ENCODE peak calls at places on chromosomes 1 and 21, in ten cellular contexts. E, I, Z, P, G, H, C, W, S and B are unnamed samples.

GRCh38 chr1:35708179-35708891 is 10.3 kb downstream of the C1orf216 start:
- DNase-seq in E (no peak), I (no peak), Z (no peak), P (no peak), G (no peak), H (no peak), C (no peak), W (no peak), S (no peak), B (no peak)

GRCh38 chr1:2955652-2956051 is 65.6 kb upstream of the ACTRT2 start:
- DNase-seq in E (no peak), I (no peak), Z (no peak), P (no peak), G (no peak), H (no peak), C (no peak), W (peak), S (no peak), B (no peak)

GRCh38 chr21:20591294-20591693 is 406.9 kb upstream of the NCAM2 start:
- DNase-seq in E (no peak), I (no peak), Z (no peak), P (no peak), G (no peak), H (no peak), C (no peak), W (no peak), S (no peak), B (no peak)

GRCh38 chr1:227944931-227945890 is 2.5 kb downstream of the WNT9A start:
- DNase-seq in E (no peak), I (peak), Z (peak), P (no peak), G (no peak), H (peak), C (no peak), W (peak), S (no peak), B (peak)

GRCh38 chr1:33310702-33311101 is 10.2 kb downstream of the A3GALT2 start:
- DNase-seq in E (no peak), I (no peak), Z (no peak), P (no peak), G (no peak), H (no peak), C (no peak), W (no peak), S (no peak), B (no peak)

GRCh38 chr1:4170548-4170947 is 270.5 kb upstream of the C1orf174 start:
- DNase-seq in E (no peak), I (no peak), Z (no peak), P (no peak), G (no peak), H (no peak), C (no peak), W (peak), S (no peak), B (no peak)

GRCh38 chr21:44487831-44488230 is 32.5 kb downstream of the LRRC3 start:
- DNase-seq in E (peak), I (no peak), Z (no peak), P (no peak), G (no peak), H (no peak), C (no peak), W (no peak), S (no peak), B (no peak)

GRCh38 chr1:43354471-43354870 is 4.3 kb upstream of the CDC20 start:
- DNase-seq in E (no peak), I (no peak), Z (no peak), P (no peak), G (no peak), H (no peak), C (no peak), W (no peak), S (no peak), B (no peak)

GRCh38 chr1:223328566-223328965 is 35.4 kb downstream of the SUSD4 start:
- DNase-seq in E (no peak), I (no peak), Z (no peak), P (no peak), G (no peak), H (no peak), C (no peak), W (no peak), S (no peak), B (no peak)

GRCh38 chr1:116179398-116179797 is 68.2 kb downstream of the MAB21L3 start:
- DNase-seq in E (no peak), I (no peak), Z (no peak), P (no peak), G (peak), H (no peak), C (no peak), W (no peak), S (no peak), B (no peak)

GRCh38 chr1:150464422-150464826 is 22.8 kb upstream of the TARS2 start:
- DNase-seq in E (peak), I (peak), Z (peak), P (peak), G (peak), H (no peak), C (peak), W (peak), S (peak), B (peak)

GRCh38 chr1:56973898-56974752 is 8.3 kb upstream of the C8B start:
- DNase-seq in E (no peak), I (no peak), Z (no peak), P (no peak), G (no peak), H (no peak), C (no peak), W (no peak), S (no peak), B (no peak)

GRCh38 chr21:45695086-45695485 is 51.6 kb downstream of the PCBP3 start:
- DNase-seq in E (no peak), I (no peak), Z (no peak), P (no peak), G (no peak), H (no peak), C (no peak), W (no peak), S (no peak), B (no peak)

GRCh38 chr1:157194739-157195520 is 56.7 kb upstream of the ETV3 start:
- DNase-seq in E (no peak), I (no peak), Z (no peak), P (no peak), G (no peak), H (no peak), C (no peak), W (peak), S (no peak), B (no peak)

GRCh38 chr1:164662462-164662861 is 103.5 kb downstream of the PBX1 start:
- DNase-seq in E (no peak), I (no peak), Z (no peak), P (no peak), G (no peak), H (no peak), C (no peak), W (no peak), S (no peak), B (no peak)

GRCh38 chr1:167756760-167757405 is 35.1 kb downstream of the MPZL1 start:
- DNase-seq in E (no peak), I (no peak), Z (no peak), P (no peak), G (peak), H (no peak), C (no peak), W (no peak), S (no peak), B (no peak)

GRCh38 chr1:238738942-238739341 is 647.4 kb upstream of the CHRM3 start:
- DNase-seq in E (no peak), I (no peak), Z (no peak), P (no peak), G (no peak), H (no peak), C (no peak), W (no peak), S (no peak), B (no peak)

GRCh38 chr1:30043731-30044408 is 679.5 kb downstream of the MATN1 start:
- DNase-seq in E (no peak), I (no peak), Z (no peak), P (no peak), G (no peak), H (no peak), C (no peak), W (no peak), S (no peak), B (no peak)

GRCh38 chr1:97190326-97190725 is 468.7 kb downstream of the PTBP2 start:
- DNase-seq in E (no peak), I (no peak), Z (no peak), P (no peak), G (no peak), H (no peak), C (no peak), W (no peak), S (no peak), B (no peak)

GRCh38 chr1:18217398-18218043 is 109.9 kb downstream of the IGSF21 start:
- DNase-seq in E (no peak), I (no peak), Z (no peak), P (peak), G (peak), H (no peak), C (no peak), W (no peak), S (no peak), B (peak)

GRCh38 chr1:220235462-220235861 is 36.8 kb downstream of the RAB3GAP2 start:
- DNase-seq in E (no peak), I (no peak), Z (no peak), P (no peak), G (no peak), H (no peak), C (no peak), W (no peak), S (no peak), B (no peak)

GRCh38 chr1:107326823-107327445 is 186.1 kb downstream of the NTNG1 start:
- DNase-seq in E (no peak), I (no peak), Z (no peak), P (no peak), G (no peak), H (no peak), C (no peak), W (no peak), S (no peak), B (no peak)

GRCh38 chr1:48744032-48744431 is 32.7 kb downstream of the BEND5 start:
- DNase-seq in E (no peak), I (no peak), Z (no peak), P (no peak), G (no peak), H (no peak), C (no peak), W (no peak), S (no peak), B (no peak)

GRCh38 chr1:150567717-150568561 is 11.5 kb downstream of the MCL1 start:
- DNase-seq in E (peak), I (peak), Z (peak), P (no peak), G (peak), H (peak), C (no peak), W (peak), S (peak), B (no peak)

GRCh38 chr1:30525980-30526651 is 197.3 kb downstream of the MATN1 start:
- DNase-seq in E (no peak), I (peak), Z (no peak), P (no peak), G (no peak), H (peak), C (no peak), W (no peak), S (no peak), B (no peak)

GRCh38 chr1:62271137-62271536 is 48.1 kb downstream of the KANK4 start:
- DNase-seq in E (no peak), I (no peak), Z (no peak), P (no peak), G (no peak), H (no peak), C (no peak), W (no peak), S (no peak), B (no peak)

GRCh38 chr1:212980123-212980800 is 29.9 kb downstream of the VASH2 start:
- DNase-seq in E (no peak), I (no peak), Z (no peak), P (no peak), G (no peak), H (no peak), C (no peak), W (no peak), S (no peak), B (no peak)

GRCh38 chr1:38451541-38451993 is 405.0 kb upstream of the POU3F1 start:
- DNase-seq in E (no peak), I (no peak), Z (no peak), P (peak), G (no peak), H (no peak), C (no peak), W (no peak), S (no peak), B (no peak)

GRCh38 chr1:182185822-182186756 is 124.6 kb upstream of the ZNF648 start:
- DNase-seq in E (no peak), I (no peak), Z (no peak), P (no peak), G (no peak), H (no peak), C (peak), W (no peak), S (no peak), B (no peak)

GRCh38 chr1:22562584-22563551 is at the start of gene EPHA8:
- DNase-seq in E (no peak), I (no peak), Z (no peak), P (no peak), G (no peak), H (no peak), C (no peak), W (no peak), S (no peak), B (no peak)

GRCh38 chr1:155011437-155011907 is 8.9 kb downstream of the ZBTB7B start:
- DNase-seq in E (no peak), I (no peak), Z (no peak), P (no peak), G (no peak), H (no peak), C (no peak), W (no peak), S (peak), B (no peak)

GRCh38 chr1:161099090-161099802 is 1.1 kb downstream of the KLHDC9 start:
- DNase-seq in E (no peak), I (no peak), Z (no peak), P (no peak), G (no peak), H (no peak), C (no peak), W (no peak), S (no peak), B (no peak)

GRCh38 chr1:221845650-221846371 is 103.9 kb upstream of the DUSP10 start:
- DNase-seq in E (peak), I (peak), Z (peak), P (no peak), G (peak), H (no peak), C (no peak), W (peak), S (peak), B (no peak)

DNA sequence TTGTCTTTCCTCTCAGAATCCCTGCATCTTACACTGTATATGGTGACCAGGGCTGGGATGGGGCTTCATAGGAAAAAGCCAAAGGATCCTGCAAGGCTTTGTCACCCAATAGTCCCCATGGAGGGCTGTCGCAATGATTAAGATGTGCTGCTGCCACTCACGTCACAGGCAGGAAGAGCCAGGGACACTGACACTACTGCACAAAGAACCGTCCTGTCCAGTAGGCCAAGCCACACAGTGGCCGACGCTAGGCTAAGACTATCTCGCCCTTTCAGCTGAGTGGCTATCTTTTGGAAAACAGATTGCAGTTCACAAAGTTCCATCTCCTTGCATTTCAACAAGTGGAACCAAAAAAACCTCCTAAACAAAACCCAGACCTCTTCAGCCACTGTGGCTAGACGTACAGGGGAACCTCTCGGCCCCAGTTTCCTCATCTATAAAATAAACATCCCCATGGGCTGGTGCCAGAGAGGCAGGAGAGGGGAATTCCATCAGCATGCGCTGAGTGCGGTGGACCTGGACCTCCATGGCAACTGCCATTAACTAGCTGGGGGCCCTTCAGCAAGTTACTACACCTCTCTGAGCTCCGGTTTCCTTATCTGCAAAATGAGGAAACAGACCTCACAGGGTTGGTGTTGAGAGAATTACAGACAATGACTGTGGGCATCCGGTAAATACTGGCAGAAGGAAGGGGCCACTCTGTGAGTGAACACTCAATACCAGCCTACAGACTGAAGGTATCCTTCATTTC is 8.7 kb downstream of the CAPZB start:
- DNase-seq in E (peak), I (no peak), Z (peak), P (no peak), G (no peak), H (no peak), C (no peak), W (no peak), S (no peak), B (no peak)
- TF ChIP-seq POLR2AphosphoS5 in E (peak), I (no peak), Z (peak), P (no peak), G (no peak), H (no peak), C (no peak), W (peak), S (no peak), B (no peak)

GRCh38 chr1:6489383-6489765 is 2.1 kb downstream of the PLEKHG5 start:
- DNase-seq in E (no peak), I (no peak), Z (no peak), P (no peak), G (no peak), H (no peak), C (no peak), W (no peak), S (no peak), B (no peak)

GRCh38 chr1:6490181-6491075 is 1.0 kb downstream of the PLEKHG5 start:
- DNase-seq in E (peak), I (peak), Z (peak), P (peak), G (peak), H (no peak), C (no peak), W (no peak), S (peak), B (peak)

GRCh38 chr1:6487804-6488484 is 3.5 kb downstream of the PLEKHG5 start:
- DNase-seq in E (no peak), I (no peak), Z (no peak), P (no peak), G (no peak), H (no peak), C (no peak), W (no peak), S (no peak), B (no peak)

GRCh38 chr1:6489799-6490180 is 1.7 kb downstream of the PLEKHG5 start:
- DNase-seq in E (peak), I (peak), Z (peak), P (peak), G (peak), H (no peak), C (no peak), W (no peak), S (peak), B (peak)

GRCh38 chr1:6488602-6489382 is 2.7 kb downstream of the PLEKHG5 start:
- DNase-seq in E (no peak), I (peak), Z (no peak), P (no peak), G (peak), H (no peak), C (no peak), W (no peak), S (peak), B (no peak)
- TF ChIP-seq POLR2AphosphoS5 in E (no peak), I (no peak), Z (no peak), P (no peak), G (no peak), H (no peak), C (no peak), W (no peak), S (no peak), B (no peak)

DNA sequence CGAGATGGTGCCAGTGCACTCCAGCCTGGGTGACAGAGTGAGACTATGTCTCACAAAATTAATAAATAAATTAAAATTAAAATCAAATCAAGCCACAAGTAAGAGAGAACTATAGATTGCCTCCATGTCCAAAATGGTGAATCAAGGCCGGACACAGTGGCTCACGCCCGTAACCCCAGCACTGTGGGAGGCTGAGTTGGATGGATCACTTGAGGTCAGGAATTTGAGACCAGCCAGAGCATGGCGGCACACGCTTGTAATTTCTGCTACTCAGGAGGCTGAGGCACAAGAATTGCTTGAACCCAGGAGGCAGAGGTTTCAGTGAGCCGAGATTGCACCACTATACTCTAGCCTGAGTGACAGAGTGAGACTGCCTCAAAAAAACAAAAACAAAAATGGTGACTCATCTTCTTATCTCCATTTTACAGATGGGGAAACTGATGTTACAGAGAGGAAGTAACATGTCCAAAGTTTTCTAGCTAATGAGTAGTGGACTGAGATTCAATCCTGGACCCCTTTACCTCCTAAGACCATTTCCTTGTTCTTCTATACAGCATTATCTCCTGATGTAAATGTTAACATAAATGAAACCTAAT is 99.0 kb upstream of the HNRNPU start:
- DNase-seq in E (peak), I (no peak), Z (no peak), P (no peak), G (no peak), H (no peak), C (no peak), W (no peak), S (no peak), B (no peak)
- TF ChIP-seq POLR2AphosphoS5 in E (no peak), I (no peak), Z (no peak), P (no peak), G (no peak), H (no peak), C (no peak), W (no peak), S (no peak), B (no peak)

DNA sequence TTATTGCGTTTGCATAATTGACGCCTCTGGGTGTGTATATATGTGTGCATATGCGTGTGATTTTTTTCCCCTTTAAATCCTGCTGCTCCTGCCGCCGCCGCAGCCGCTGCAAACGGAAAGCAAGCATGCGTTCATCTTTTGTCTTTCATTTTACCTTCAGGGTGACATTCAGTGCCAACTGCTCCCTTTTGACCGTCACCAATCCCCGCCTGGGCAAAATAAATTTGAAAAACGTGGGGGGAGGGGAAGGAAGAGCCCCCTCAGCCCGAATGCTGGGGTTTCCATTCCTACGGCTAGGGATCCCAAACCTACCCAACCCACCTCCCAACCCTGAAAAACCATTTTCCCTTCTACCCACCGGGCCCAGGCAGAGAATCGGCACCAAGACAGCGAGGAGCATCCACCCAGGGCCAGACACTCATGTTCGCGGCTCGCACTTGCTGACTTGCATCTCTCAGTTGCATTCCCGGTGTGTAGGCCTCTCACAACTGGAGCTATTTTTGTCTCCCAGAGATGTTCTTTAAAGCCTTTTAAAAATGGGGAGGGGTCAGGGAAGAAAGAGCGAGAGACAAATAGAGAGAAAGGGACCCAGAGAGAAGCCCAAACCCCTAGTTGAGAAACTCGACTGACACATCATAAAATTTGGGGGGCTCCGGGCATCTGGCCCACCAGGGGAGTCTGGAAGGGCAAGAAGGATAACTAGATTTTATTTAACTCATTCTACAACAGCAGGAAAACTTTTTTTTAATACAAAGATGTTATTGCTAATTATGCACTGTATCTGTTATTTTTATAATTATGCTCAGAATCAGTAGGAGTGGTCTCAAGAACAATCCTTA is 367.1 kb upstream of the ESRRG start:
- DNase-seq in E (no peak), I (no peak), Z (no peak), P (no peak), G (no peak), H (no peak), C (no peak), W (no peak), S (no peak), B (no peak)
- TF ChIP-seq POLR2AphosphoS5 in E (no peak), I (no peak), Z (no peak), P (no peak), G (no peak), H (no peak), C (no peak), W (no peak), S (no peak), B (no peak)

GRCh38 chr1:8025061-8025670 is 943 bp downstream of the ERRFI1 start:
- DNase-seq in E (no peak), I (no peak), Z (no peak), P (no peak), G (no peak), H (no peak), C (no peak), W (no peak), S (no peak), B (no peak)
- TF ChIP-seq POLR2AphosphoS5 in E (no peak), I (peak), Z (no peak), P (no peak), G (peak), H (no peak), C (no peak), W (peak), S (peak), B (no peak)